ENCODE peak calls at places on chromosomes 3 and 15, in four cellular contexts. U is ovary; B is GM10248; R is CD4-positive, alpha-beta T cell. F is an unnamed sample.

GRCh38 chr15:35852818-35853624 is 307.1 kb upstream of the DPH6 start:
- DNase-seq in U (no peak), R (no peak), B (no peak), F (no peak)

GRCh38 chr3:177468331-177468730 is 271.0 kb upstream of the TBL1XR1 start:
- DNase-seq in B (no peak), R (no peak), U (no peak), F (no peak)

GRCh38 chr15:100781061-100781960 is 98.3 kb upstream of the ALDH1A3 start:
- DNase-seq in R (no peak), B (peak; percentile 2), U (no peak), F (no peak)

GRCh38 chr3:153443961-153444360 is 281.9 kb downstream of the RAP2B start:
- DNase-seq in R (no peak), B (no peak), U (no peak), F (peak; percentile 31)

GRCh38 chr3:55203486-55204010 is 275.7 kb upstream of the LRTM1 start:
- DNase-seq in B (no peak), R (no peak), U (no peak), F (no peak)

GRCh38 chr3:32869513-32870047 is 51.8 kb downstream of the TRIM71 start:
- DNase-seq in R (no peak), U (no peak), B (no peak), F (no peak)

GRCh38 chr3:32488609-32489008 is 14.0 kb downstream of the CMTM6 start:
- DNase-seq in B (no peak), R (no peak), U (no peak), F (no peak)

GRCh38 chr15:55742498-55742926 is 440 bp downstream of the PRTG start:
- DNase-seq in R (no peak), U (no peak), B (peak; percentile 18), F (peak; percentile 9)

GRCh38 chr3:139893264-139893962 is 41.6 kb upstream of the CLSTN2 start:
- DNase-seq in R (no peak), B (no peak), U (peak; percentile 27), F (no peak)

GRCh38 chr3:37224879-37225278 is 50.5 kb upstream of the LRRFIP2 start:
- DNase-seq in R (no peak), U (no peak), B (no peak), F (no peak)

GRCh38 chr3:7733933-7734332 is 767.7 kb upstream of the LMCD1 start:
- DNase-seq in B (no peak), U (no peak), R (no peak), F (no peak)

GRCh38 chr3:4994144-4994730 is 15.0 kb downstream of the BHLHE40 start:
- DNase-seq in R (no peak), U (no peak), B (no peak), F (no peak)

GRCh38 chr3:151011427-151011826 is 38.9 kb upstream of the CLRN1 start:
- DNase-seq in B (no peak), R (no peak), U (no peak), F (no peak)

GRCh38 chr15:77589839-77590238 is 42.9 kb downstream of the LINGO1 start:
- DNase-seq in U (no peak), R (no peak), B (no peak), F (no peak)

GRCh38 chr15:41564286-41564959 is 5.4 kb downstream of the TYRO3 start:
- DNase-seq in B (no peak), U (peak; percentile 90), R (no peak), F (no peak)

GRCh38 chr3:108175352-108175751 is 46.9 kb downstream of the IFT57 start:
- DNase-seq in B (no peak), U (no peak), R (no peak), F (no peak)

GRCh38 chr15:82140859-82141258 is 95.0 kb upstream of the MEX3B start:
- DNase-seq in R (no peak), U (no peak), B (no peak), F (no peak)

GRCh38 chr3:160368804-160369203 is 30.2 kb downstream of the IFT80 start:
- DNase-seq in R (no peak), U (no peak), B (no peak), F (peak; percentile 22)

GRCh38 chr3:10244004-10244403 is 4.3 kb upstream of the TATDN2 start:
- DNase-seq in B (no peak), U (no peak), R (no peak), F (no peak)

GRCh38 chr15:66850078-66850991 is 148.3 kb downstream of the SMAD6 start:
- DNase-seq in B (peak; percentile 6), U (peak; percentile 53), R (no peak), F (no peak)

GRCh38 chr3:118972974-118973373 is 61.7 kb downstream of the IGSF11 start:
- DNase-seq in B (no peak), R (no peak), U (no peak), F (no peak)

GRCh38 chr3:33954956-33955355 is 156.5 kb downstream of the PDCD6IP start:
- DNase-seq in B (no peak), R (no peak), U (no peak), F (no peak)
- TF ChIP-seq CTCF in B (no peak), R (no peak), U (no peak), F (no peak)

DNA sequence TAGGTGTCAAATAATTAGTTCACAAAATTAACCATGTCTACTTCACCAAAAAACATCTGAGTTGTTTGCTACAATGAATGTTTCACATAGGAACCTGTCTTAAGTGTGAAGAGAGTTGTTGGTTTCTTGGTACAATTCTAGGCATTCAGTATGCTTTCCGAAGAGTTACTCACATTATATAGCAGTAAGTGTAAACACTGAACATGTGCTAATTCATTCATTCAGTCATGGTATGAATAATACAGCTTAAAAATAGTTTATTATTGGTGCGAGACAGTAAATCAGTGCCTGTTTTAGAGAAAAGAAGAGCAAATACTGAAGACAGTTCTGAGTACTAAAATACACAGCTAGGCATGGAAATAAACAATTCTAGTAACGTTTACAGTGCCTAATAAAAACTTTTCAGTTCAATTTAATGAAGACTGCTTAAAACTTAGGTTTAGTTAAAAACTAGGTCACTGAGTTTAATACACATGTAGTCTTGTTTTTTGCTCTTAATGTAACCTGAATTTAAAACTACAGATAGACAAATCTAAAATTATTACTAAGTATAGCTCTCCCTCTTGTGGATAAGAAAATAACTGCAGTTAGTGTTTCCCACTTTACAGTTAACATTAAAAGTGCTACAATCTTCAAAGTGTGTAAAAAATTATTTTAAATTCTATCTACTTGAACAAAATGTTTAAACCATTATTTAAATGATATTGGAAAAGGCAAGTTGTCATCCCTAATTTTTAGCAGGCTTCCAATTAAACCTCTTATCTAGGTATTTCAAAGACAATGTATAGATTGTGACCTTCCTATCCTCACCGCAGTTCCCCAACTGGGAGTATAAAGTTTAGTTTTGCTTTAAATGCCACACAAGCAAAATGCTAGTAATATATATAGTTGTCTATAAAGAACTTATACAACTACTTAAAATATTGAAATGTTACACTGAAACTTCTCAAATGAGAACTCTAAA is 20.1 kb upstream of the ZCWPW2 start:
- DNase-seq in R (no peak), B (no peak), U (no peak), F (peak; percentile 35)
- TF ChIP-seq CTCF in R (peak; percentile 83), B (peak; percentile 51), U (peak; percentile 46), F (peak; percentile 43)

GRCh38 chr3:100776736-100777135 is 67.4 kb downstream of the TFG start:
- DNase-seq in U (no peak), R (no peak), B (no peak), F (peak; percentile 6)
- TF ChIP-seq CTCF in U (no peak), R (no peak), B (no peak), F (peak; percentile 3)

DNA sequence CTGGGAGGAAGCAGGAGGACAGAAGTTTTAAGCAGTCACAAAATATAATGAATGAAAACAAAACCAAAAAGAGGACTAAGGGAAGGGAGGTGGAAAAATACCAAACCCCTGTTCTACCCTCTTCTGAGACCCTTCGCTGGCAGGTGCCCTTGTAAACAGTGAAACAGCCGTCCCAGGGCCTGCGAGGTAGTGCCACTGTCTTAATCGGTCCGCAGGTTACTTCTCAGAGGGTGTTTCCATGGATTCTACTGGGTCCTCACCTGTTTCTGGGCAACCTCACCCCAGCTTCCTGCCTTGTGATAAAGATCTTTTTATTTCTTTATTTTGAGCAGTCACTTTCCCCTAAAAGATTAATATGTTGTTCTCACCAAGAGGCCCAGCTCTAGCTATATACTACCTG is 65.3 kb downstream of the SLC30A4 start:
- DNase-seq in U (no peak), R (no peak), B (peak; percentile 42), F (no peak)
- TF ChIP-seq CTCF in U (no peak), R (no peak), B (no peak), F (no peak)

DNA sequence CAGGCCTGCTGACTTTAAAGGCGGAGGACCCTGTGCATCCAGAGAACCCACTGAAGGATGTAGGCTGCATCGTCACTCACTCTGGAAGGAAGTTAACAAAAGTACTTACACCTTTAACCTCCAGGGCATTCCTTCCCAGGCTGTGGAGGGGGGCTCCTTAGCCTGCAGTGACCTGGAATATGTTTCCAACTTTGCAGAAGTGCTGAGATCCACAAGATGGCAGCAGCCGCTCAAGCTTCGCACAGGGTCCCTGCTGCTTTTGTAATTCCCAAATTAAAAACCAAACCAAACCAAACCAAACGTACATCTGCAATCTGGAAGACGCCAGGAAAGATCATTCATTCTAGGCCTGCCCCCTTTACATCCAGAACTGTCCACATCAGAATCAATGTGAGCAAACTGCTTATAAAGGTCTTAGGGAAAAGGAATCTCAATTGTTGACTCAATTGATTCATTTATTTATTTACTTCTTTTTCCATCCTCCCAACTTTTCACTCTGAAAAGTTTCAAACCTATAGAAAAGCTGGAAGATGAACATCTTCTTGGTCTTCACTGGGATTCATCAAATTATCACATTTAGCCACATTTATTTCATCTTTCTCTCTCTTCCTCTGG is 70.5 kb upstream of the KLHL25 start:
- DNase-seq in B (peak; percentile 35), U (no peak), R (no peak), F (peak; percentile 37)
- TF ChIP-seq CTCF in B (peak; percentile 57), U (no peak), R (peak; percentile 27), F (peak; percentile 56)

DNA sequence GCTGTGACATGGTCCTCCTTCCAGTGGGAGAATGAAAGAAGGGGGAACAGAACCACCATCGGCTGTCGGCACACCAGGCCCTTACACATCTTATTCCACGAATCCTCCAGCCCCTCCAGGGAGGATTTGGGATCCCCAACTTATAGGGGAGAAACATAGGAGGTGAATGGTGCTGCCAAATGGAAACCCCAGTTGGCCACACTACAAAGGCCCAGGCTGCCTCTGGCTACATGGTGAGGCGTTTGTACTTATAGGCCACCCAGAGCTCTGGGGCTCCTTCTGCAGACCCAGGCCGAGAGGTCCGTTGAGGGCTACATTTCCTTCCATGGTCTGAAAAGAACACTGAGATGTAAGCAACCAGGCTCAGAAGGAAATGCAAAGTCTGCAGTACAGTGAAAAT is 12.0 kb downstream of the AMOTL2 start:
- DNase-seq in B (no peak), R (no peak), U (no peak), F (no peak)
- TF ChIP-seq CTCF in B (no peak), R (no peak), U (no peak), F (no peak)